ENCODE peak calls at places on chromosome 5, in seven cellular contexts. K is stimulated activated CD8-positive, alpha-beta memory T cell treated with anti-CD3 and anti-CD28 coated beads, Interleukin-15, amount 100 ng/mL, for 24 hours; V is ecto neural progenitor cell; C is omental fat pad; P is aorta; L is mucosa of gallbladder; B is EH. E is an unnamed sample.

GRCh38 chr5:124923131-124923530 is 176.7 kb upstream of the ZNF608 start:
- DNase-seq in C (no peak), K (no peak), P (no peak), V (no peak), L (peak; percentile 53), B (peak; percentile 13), E (no peak)

GRCh38 chr5:96151891-96152290 is 190.2 kb upstream of the ELL2 start:
- DNase-seq in V (no peak), B (no peak), L (peak; percentile 14), C (no peak), K (no peak), P (no peak), E (peak; percentile 32)

GRCh38 chr5:102271759-102272158 is 24.3 kb downstream of the SLCO4C1 start:
- DNase-seq in K (no peak), L (no peak), C (no peak), V (no peak), B (no peak), P (no peak), E (no peak)

GRCh38 chr5:78518365-78519197 is 130.0 kb downstream of the LHFPL2 start:
- DNase-seq in B (peak; percentile 90), P (peak; percentile 88), C (peak; percentile 48), L (peak; percentile 77), K (no peak), V (no peak), E (no peak)

GRCh38 chr5:40486437-40487270 is 193.1 kb upstream of the PTGER4 start:
- DNase-seq in V (no peak), K (no peak), C (no peak), P (no peak), L (peak; percentile 25), B (no peak), E (peak; percentile 92)

GRCh38 chr5:76083555-76084495 is 642 bp downstream of the SV2C start:
- DNase-seq in V (peak; percentile 76), L (no peak), C (no peak), P (peak; percentile 49), B (no peak), K (no peak), E (no peak)

GRCh38 chr5:81450940-81451339 is 57.0 kb upstream of the ACOT12 start:
- DNase-seq in K (no peak), C (no peak), L (no peak), V (no peak), B (peak; percentile 33), P (no peak), E (no peak)

GRCh38 chr5:127088226-127088625 is 14.9 kb upstream of the C5orf63 start:
- DNase-seq in C (no peak), P (no peak), V (no peak), L (no peak), B (peak; percentile 99), K (no peak), E (peak; percentile 39)

E was measured in NB4.